ENCODE peak calls at places on chromosomes 1 and 21, in four cellular contexts. One of them, this sample, is unnamed.

GRCh38 chr21:26085882-26086281 is 84.7 kb downstream of the APP start:
- DNase-seq in HepG2: no peak
- DNase-seq in K562: no peak
- DNase-seq in GM12878: no peak
- DNase-seq in this sample: no peak

GRCh38 chr1:78274814-78275213 is 216.0 kb upstream of the PTGFR start:
- DNase-seq in HepG2: no peak
- DNase-seq in K562: no peak
- DNase-seq in GM12878: no peak
- DNase-seq in this sample: no peak

GRCh38 chr1:222912730-222913129 is 97.9 kb downstream of the DISP1 start:
- DNase-seq in HepG2: no peak
- DNase-seq in K562: no peak
- DNase-seq in GM12878: no peak
- DNase-seq in this sample: no peak

GRCh38 chr1:119554188-119554587 is 47.2 kb downstream of the HSD3B1 start:
- DNase-seq in HepG2: no peak
- DNase-seq in K562: no peak
- DNase-seq in GM12878: no peak
- DNase-seq in this sample: no peak

GRCh38 chr1:171998711-171999110 is 157.4 kb downstream of the DNM3 start:
- DNase-seq in HepG2: no peak
- DNase-seq in K562: no peak
- DNase-seq in GM12878: no peak
- DNase-seq in this sample: no peak

GRCh38 chr1:221630236-221630635 is 111.7 kb downstream of the DUSP10 start:
- DNase-seq in HepG2: no peak
- DNase-seq in K562: no peak
- DNase-seq in GM12878: no peak
- DNase-seq in this sample: no peak

GRCh38 chr1:12179111-12179519 is 12.3 kb downstream of the TNFRSF1B start:
- DNase-seq in HepG2: peak; percentile 36
- DNase-seq in K562: no peak
- DNase-seq in GM12878: no peak
- DNase-seq in this sample: no peak

GRCh38 chr1:3180915-3181314 is 111.9 kb downstream of the PRDM16 start:
- DNase-seq in HepG2: no peak
- DNase-seq in K562: no peak
- DNase-seq in GM12878: no peak
- DNase-seq in this sample: no peak

GRCh38 chr1:183493540-183494245 is 21.4 kb downstream of the SMG7 start:
- DNase-seq in HepG2: no peak
- DNase-seq in K562: no peak
- DNase-seq in GM12878: no peak
- DNase-seq in this sample: no peak

GRCh38 chr1:94070746-94071318 is 50.1 kb downstream of the ABCA4 start:
- DNase-seq in HepG2: no peak
- DNase-seq in K562: no peak
- DNase-seq in GM12878: no peak
- DNase-seq in this sample: no peak

GRCh38 chr1:211762206-211762605 is 68.4 kb downstream of the LPGAT1 start:
- DNase-seq in HepG2: no peak
- DNase-seq in K562: no peak
- DNase-seq in GM12878: no peak
- DNase-seq in this sample: no peak

GRCh38 chr1:100896481-100896982 is 642 bp downstream of the SLC30A7 start:
- DNase-seq in HepG2: peak; percentile 76
- DNase-seq in K562: peak; percentile 67
- DNase-seq in GM12878: peak; percentile 57
- DNase-seq in this sample: peak; percentile 27
- TF ChIP-seq POLR2A in HepG2: peak; percentile 85
- TF ChIP-seq POLR2A in K562: no peak
- TF ChIP-seq POLR2A in GM12878: peak; percentile 82
- TF ChIP-seq POLR2A in this sample: no peak

GRCh38 chr21:43815107-43815742 is 25.8 kb downstream of the RRP1 start:
- DNase-seq in HepG2: no peak
- DNase-seq in K562: peak; percentile 85
- DNase-seq in GM12878: no peak
- DNase-seq in this sample: no peak
- TF ChIP-seq JUNB in HepG2: no peak
- TF ChIP-seq JUNB in K562: no peak
- TF ChIP-seq JUNB in GM12878: no peak
- TF ChIP-seq JUNB in this sample: no peak

DNA sequence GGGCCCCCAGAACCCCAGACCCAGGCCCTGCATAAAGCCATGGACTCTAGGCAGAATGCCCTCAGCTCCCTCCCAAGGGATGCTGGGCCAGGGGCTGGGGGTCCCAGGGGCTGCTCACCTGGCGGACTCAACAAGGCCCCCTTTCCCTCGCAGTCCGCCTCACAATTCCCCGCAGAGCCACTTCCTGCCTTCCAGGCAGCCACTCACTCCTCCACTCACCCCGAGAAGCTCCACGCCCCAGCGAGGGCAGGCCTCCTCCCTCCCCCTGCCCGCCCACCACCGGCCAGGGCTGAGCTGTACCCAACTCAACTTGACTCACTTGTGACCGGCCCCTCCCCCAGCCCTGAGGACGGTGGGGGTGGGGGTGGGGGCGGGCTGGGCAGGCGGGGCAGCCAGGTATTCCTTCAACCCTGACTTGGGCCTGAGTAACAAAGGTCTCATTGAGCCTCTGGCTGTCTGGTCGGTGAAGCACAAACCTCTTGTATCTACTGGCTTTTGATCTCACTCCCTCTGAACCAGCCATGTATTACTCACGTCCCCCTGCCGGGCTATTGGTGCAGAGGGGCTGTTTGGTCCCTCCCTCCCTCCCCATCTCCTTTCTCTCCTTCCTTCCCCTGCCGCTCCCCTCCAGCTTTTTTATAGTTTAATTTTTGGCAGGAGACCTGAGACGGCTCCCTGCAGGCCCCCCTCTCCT is 5.9 kb downstream of the BLACAT1 start:
- DNase-seq in HepG2: peak; percentile 99
- DNase-seq in K562: peak; percentile 94
- DNase-seq in GM12878: no peak
- DNase-seq in this sample: peak; percentile 69
- TF ChIP-seq POLR2A in HepG2: peak; percentile 46
- TF ChIP-seq POLR2A in K562: peak; percentile 55
- TF ChIP-seq POLR2A in GM12878: no peak
- TF ChIP-seq POLR2A in this sample: no peak

GRCh38 chr1:51859737-51860136 is 18.8 kb downstream of the NRDC start:
- DNase-seq in HepG2: no peak
- DNase-seq in K562: no peak
- DNase-seq in GM12878: no peak
- DNase-seq in this sample: no peak
- TF ChIP-seq JUNB in HepG2: no peak
- TF ChIP-seq JUNB in K562: no peak
- TF ChIP-seq JUNB in GM12878: no peak
- TF ChIP-seq JUNB in this sample: no peak

DNA sequence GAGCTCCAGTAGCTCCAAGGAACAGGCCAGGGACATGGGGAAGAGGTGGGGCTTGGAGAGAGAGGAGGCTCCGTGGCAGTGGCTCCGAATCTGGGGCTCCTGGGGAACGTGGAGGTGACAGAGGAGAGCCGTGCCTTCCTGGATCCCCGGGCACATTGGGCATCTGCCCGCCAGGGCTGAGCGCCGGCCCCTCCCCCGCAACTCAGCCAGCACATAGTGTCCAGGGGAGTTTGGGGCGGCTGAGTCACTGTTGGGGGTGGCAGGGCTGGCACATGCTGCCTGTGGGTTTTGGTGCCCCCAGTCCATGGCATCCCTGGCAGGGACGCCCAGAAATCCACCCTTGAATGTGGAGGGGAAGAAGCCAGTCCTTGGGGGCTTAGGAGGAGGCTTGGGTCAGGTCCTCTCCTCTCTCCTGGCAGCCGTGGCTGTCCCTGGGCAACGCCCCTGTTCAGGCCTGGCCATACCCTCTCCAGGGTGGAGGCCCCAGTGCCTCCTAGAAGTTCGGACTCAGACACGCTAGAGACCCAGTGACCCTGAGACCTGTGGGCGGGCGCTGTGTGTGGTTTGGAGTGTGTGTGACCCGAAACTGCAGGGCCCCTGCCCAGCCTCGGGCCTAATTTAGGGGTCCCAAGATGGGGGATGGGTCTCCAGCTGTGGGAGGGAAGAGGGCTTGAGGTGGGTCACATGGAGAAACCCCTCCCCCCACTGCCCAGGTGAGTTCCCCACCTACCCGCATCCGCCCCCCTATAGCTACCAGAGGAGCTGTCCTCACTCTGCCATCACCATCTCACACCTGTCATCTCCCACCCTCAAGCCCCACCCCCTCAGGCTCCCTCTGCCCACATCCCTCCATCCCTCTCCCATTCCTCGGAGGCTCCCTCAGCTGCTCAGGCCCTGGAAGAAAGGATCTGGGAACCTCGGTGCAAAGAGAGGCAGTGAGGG is 1.6 kb downstream of the HSPB7 start:
- DNase-seq in HepG2: no peak
- DNase-seq in K562: no peak
- DNase-seq in GM12878: no peak
- DNase-seq in this sample: no peak
- TF ChIP-seq POLR2A in HepG2: no peak
- TF ChIP-seq POLR2A in K562: no peak
- TF ChIP-seq POLR2A in GM12878: no peak
- TF ChIP-seq POLR2A in this sample: no peak

GRCh38 chr1:110465038-110465813 is 14.3 kb downstream of the PROK1 start:
- DNase-seq in HepG2: no peak
- DNase-seq in K562: no peak
- DNase-seq in GM12878: no peak
- DNase-seq in this sample: no peak

GRCh38 chr1:110464340-110464739 is 13.4 kb downstream of the PROK1 start:
- DNase-seq in HepG2: peak; percentile 18
- DNase-seq in K562: no peak
- DNase-seq in GM12878: no peak
- DNase-seq in this sample: peak; percentile 33

GRCh38 chr1:110462093-110462492 is 11.1 kb downstream of the PROK1 start:
- DNase-seq in HepG2: no peak
- DNase-seq in K562: no peak
- DNase-seq in GM12878: no peak
- DNase-seq in this sample: no peak

GRCh38 chr1:110463695-110464094 is 12.7 kb downstream of the PROK1 start:
- DNase-seq in HepG2: no peak
- DNase-seq in K562: no peak
- DNase-seq in GM12878: no peak
- DNase-seq in this sample: no peak

GRCh38 chr1:110462964-110463363 is 12.0 kb downstream of the PROK1 start:
- DNase-seq in HepG2: no peak
- DNase-seq in K562: no peak
- DNase-seq in GM12878: no peak
- DNase-seq in this sample: no peak
- TF ChIP-seq JUNB in HepG2: no peak
- TF ChIP-seq JUNB in K562: no peak
- TF ChIP-seq JUNB in GM12878: no peak
- TF ChIP-seq JUNB in this sample: no peak

GRCh38 chr1:1230656-1231399 is 973 bp downstream of the SDF4 start:
- DNase-seq in HepG2: peak; percentile 60
- DNase-seq in K562: peak; percentile 68
- DNase-seq in GM12878: no peak
- DNase-seq in this sample: peak; percentile 64
- TF ChIP-seq POLR2A in HepG2: peak; percentile 11
- TF ChIP-seq POLR2A in K562: no peak
- TF ChIP-seq POLR2A in GM12878: no peak
- TF ChIP-seq POLR2A in this sample: no peak

GRCh38 chr1:1460540-1461130 is 10.9 kb upstream of the ATAD3B start:
- DNase-seq in HepG2: no peak
- DNase-seq in K562: no peak
- DNase-seq in GM12878: no peak
- DNase-seq in this sample: no peak

GRCh38 chr1:1463312-1463711 is 8.3 kb upstream of the ATAD3B start:
- DNase-seq in HepG2: no peak
- DNase-seq in K562: no peak
- DNase-seq in GM12878: no peak
- DNase-seq in this sample: no peak

GRCh38 chr1:1462318-1462966 is 9.1 kb upstream of the ATAD3B start:
- DNase-seq in HepG2: peak; percentile 51
- DNase-seq in K562: peak; percentile 30
- DNase-seq in GM12878: peak; percentile 36
- DNase-seq in this sample: no peak

GRCh38 chr1:1461721-1462317 is 9.7 kb upstream of the ATAD3B start:
- DNase-seq in HepG2: no peak
- DNase-seq in K562: no peak
- DNase-seq in GM12878: no peak
- DNase-seq in this sample: no peak
- TF ChIP-seq JUNB in HepG2: no peak
- TF ChIP-seq JUNB in K562: no peak
- TF ChIP-seq JUNB in GM12878: no peak
- TF ChIP-seq JUNB in this sample: no peak

GRCh38 chr1:208239518-208240381 is 4.4 kb downstream of the PLXNA2 start:
- DNase-seq in HepG2: peak; percentile 54
- DNase-seq in K562: no peak
- DNase-seq in GM12878: no peak
- DNase-seq in this sample: no peak
- TF ChIP-seq POLR2A in HepG2: no peak
- TF ChIP-seq POLR2A in K562: no peak
- TF ChIP-seq POLR2A in GM12878: no peak
- TF ChIP-seq POLR2A in this sample: no peak

GRCh38 chr1:23124259-23125026 is 44.2 kb downstream of the LUZP1 start:
- DNase-seq in HepG2: no peak
- DNase-seq in K562: no peak
- DNase-seq in GM12878: no peak
- DNase-seq in this sample: no peak
- TF ChIP-seq JUNB in HepG2: no peak
- TF ChIP-seq JUNB in K562: no peak
- TF ChIP-seq JUNB in GM12878: no peak
- TF ChIP-seq JUNB in this sample: no peak

This sample was measured in A549.